ENCODE peak calls at places on chromosome 15, in four cellular contexts. P is uterus, Q is ovary, I is heart left ventricle. N is an unnamed sample.
A peak's percentile ranks its signal among the peaks of the same experiment; 100 is the strongest.

GRCh38 chr15:38002883-38003477 is 68.5 kb downstream of the TMCO5A start:
- DNase-seq in P (no peak), Q (no peak), I (peak; percentile 55), N (no peak)

GRCh38 chr15:36545451-36545992 is 33.9 kb upstream of the CDIN1 start:
- DNase-seq in P (no peak), Q (no peak), I (no peak), N (no peak)

GRCh38 chr15:67935244-67935643 is 95.4 kb upstream of the RNU6-1 start:
- DNase-seq in P (no peak), Q (no peak), I (no peak), N (no peak)

GRCh38 chr15:92385096-92385495 is 8.6 kb upstream of the ST8SIA2 start:
- DNase-seq in P (no peak), Q (no peak), I (no peak), N (no peak)

GRCh38 chr15:82298520-82298919 is 35.9 kb downstream of the SAXO2 start:
- DNase-seq in P (no peak), Q (no peak), I (no peak), N (no peak)

GRCh38 chr15:47514251-47514652 is 203.1 kb upstream of the SEMA6D start:
- DNase-seq in P (no peak), Q (no peak), I (no peak), N (no peak)

GRCh38 chr15:78374436-78375393 is 34.6 kb downstream of the CRABP1 start:
- DNase-seq in P (no peak), Q (no peak), I (no peak), N (no peak)

GRCh38 chr15:57611938-57612337 is 20.2 kb downstream of the MYZAP start:
- DNase-seq in P (peak; percentile 39), Q (no peak), I (peak; percentile 67), N (no peak)

GRCh38 chr15:92627014-92627413 is 28.6 kb downstream of the FAM174B start:
- DNase-seq in P (no peak), Q (no peak), I (no peak), N (no peak)

DNA sequence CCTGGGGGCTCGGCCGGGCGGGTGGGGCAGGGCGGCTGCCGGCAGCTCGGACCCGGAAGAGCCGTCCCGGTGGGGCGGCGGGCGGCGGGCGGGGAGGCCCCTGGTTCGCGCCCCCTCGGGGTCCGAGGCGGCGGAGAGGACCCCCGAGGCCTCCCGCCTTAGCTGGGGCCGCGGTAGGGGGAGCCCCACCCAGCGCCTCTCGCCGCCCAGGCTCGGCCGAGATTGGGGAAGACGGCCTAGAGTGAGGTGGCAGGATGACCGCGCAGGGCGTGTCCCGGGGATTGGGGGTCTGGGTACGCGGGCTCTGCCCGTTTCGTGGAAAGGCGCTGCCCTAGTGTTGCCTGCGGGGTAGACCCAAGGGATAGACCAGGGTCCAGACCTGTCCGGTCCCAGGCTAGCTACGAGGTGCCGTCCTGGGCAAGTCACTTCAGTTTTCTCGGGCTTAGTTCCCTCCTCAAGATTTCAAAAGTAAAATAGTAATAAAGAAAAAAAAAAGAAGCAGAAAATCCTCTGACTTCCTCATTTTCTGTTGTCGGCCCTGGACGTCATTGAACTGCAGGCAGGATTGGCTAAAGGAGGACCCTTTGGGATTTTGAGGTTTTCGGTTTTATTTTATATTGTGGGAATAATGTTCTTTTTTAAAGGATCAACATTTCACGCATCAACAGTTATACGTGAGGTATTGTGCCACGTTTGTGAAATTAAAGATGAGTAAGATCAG is 580 bp downstream of the IQGAP1 start:
- DNase-seq in P (peak; percentile 70), Q (peak; percentile 70), I (peak; percentile 79), N (peak; percentile 92)
- TF ChIP-seq POLR2A in P (no peak), Q (no peak), I (no peak), N (peak; percentile 36)

DNA sequence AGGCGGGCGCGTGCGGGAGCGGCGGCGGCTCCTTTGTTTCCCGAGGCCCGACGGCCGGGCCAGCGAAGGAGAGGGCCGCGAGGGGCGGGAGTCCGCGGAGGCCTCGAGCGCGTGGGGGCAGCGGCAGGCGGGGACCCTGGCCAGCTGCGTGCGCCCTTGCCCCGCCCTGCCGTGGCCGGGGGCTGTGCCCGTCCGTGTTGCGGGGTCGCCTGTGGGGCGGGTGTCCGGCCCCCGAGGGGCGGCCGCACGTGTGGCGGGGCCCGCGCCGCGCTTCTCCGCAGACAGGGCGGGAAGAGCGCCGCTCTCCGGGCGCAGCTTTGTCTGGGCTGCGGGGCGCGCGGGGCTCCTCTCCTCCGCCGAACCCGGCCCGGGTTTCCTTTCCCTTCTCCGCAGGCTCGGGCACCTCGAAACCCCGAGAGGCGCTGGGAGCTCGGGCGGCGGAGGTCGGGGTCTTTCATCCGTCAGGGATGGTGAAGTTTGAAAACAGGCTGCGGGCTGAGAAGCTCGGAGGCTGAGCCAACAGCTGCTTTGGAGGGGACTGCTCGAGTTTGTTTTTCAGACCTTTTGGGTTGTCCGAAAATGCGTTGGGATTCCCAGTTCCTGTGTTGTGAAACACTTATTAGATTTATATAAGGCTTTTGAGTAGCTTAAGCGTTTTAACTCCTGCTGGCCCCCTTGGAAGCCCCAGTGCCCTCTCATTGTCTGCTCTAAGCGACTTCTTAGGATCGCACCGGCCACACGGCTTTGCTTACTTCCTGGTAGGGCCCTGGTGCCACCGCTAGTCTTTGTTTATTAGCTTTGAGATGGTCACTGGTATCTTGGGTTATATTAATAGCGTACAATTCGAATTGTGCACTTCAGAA is 817 bp downstream of the USP3 start:
- DNase-seq in P (peak; percentile 53), Q (peak; percentile 57), I (peak; percentile 72), N (no peak)
- TF ChIP-seq POLR2A in P (peak; percentile 25), Q (no peak), I (peak; percentile 15), N (peak; percentile 7)

GRCh38 chr15:41941644-41942415 is 30.5 kb downstream of the EHD4 start:
- DNase-seq in P (no peak), Q (no peak), I (no peak), N (peak; percentile 44)

GRCh38 chr15:41945221-41945620 is 27.1 kb downstream of the EHD4 start:
- DNase-seq in P (no peak), Q (no peak), I (peak; percentile 62), N (peak; percentile 70)

GRCh38 chr15:41944313-41944940 is 27.9 kb downstream of the EHD4 start:
- DNase-seq in P (peak; percentile 66), Q (peak; percentile 70), I (peak; percentile 68), N (peak; percentile 72)

GRCh38 chr15:41942886-41943285 is 29.5 kb downstream of the EHD4 start:
- DNase-seq in P (no peak), Q (no peak), I (no peak), N (peak; percentile 43)

GRCh38 chr15:41943543-41944312 is 28.6 kb downstream of the EHD4 start:
- DNase-seq in P (no peak), Q (no peak), I (no peak), N (peak; percentile 71)
- TF ChIP-seq POLR2A in P (no peak), Q (no peak), I (no peak), N (no peak)

GRCh38 chr15:64993290-64993689 is 3.6 kb upstream of the SPG21 start:
- DNase-seq in P (no peak), Q (no peak), I (no peak), N (no peak)

GRCh38 chr15:64991536-64992135 is 1.9 kb upstream of the SPG21 start:
- DNase-seq in P (no peak), Q (no peak), I (peak; percentile 62), N (no peak)

GRCh38 chr15:64989331-64990167 is at the start of gene SPG21:
- DNase-seq in P (peak; percentile 95), Q (peak; percentile 93), I (peak; percentile 95), N (peak; percentile 94)

GRCh38 chr15:64987136-64987535 is 2.6 kb downstream of the SPG21 start:
- DNase-seq in P (no peak), Q (no peak), I (no peak), N (no peak)

GRCh38 chr15:64990168-64990470 is 405 bp upstream of the SPG21 start:
- DNase-seq in P (no peak), Q (no peak), I (no peak), N (no peak)
- TF ChIP-seq POLR2A in P (no peak), Q (no peak), I (no peak), N (no peak)

GRCh38 chr15:52191207-52191606 is at the start of gene GNB5:
- DNase-seq in P (no peak), Q (no peak), I (no peak), N (no peak)
- TF ChIP-seq POLR2A in P (no peak), Q (no peak), I (no peak), N (no peak)

GRCh38 chr15:60590935-60591490 is 112.1 kb upstream of the ICE2 start:
- DNase-seq in P (peak; percentile 54), Q (peak; percentile 58), I (peak; percentile 58), N (peak; percentile 79)

GRCh38 chr15:60594071-60594470 is 115.1 kb upstream of the ICE2 start:
- DNase-seq in P (no peak), Q (no peak), I (no peak), N (no peak)

GRCh38 chr15:60591491-60592385 is 112.8 kb upstream of the ICE2 start:
- DNase-seq in P (peak; percentile 46), Q (peak; percentile 56), I (peak; percentile 64), N (peak; percentile 79)

GRCh38 chr15:60589728-60590127 is 110.8 kb upstream of the ICE2 start:
- DNase-seq in P (no peak), Q (no peak), I (no peak), N (no peak)

GRCh38 chr15:60592386-60593339 is 113.7 kb upstream of the ICE2 start:
- DNase-seq in P (peak; percentile 82), Q (peak; percentile 88), I (peak; percentile 92), N (peak; percentile 89)
- TF ChIP-seq POLR2A in P (peak; percentile 80), Q (peak; percentile 57), I (peak; percentile 76), N (peak; percentile 30)

GRCh38 chr15:32843211-32843907 is 125.6 kb downstream of the GREM1 start:
- DNase-seq in P (no peak), Q (no peak), I (no peak), N (no peak)

GRCh38 chr15:32840481-32841245 is 122.9 kb downstream of the GREM1 start:
- DNase-seq in P (no peak), Q (no peak), I (no peak), N (no peak)

GRCh38 chr15:32838820-32839219 is 121.0 kb downstream of the GREM1 start:
- DNase-seq in P (no peak), Q (no peak), I (no peak), N (no peak)

GRCh38 chr15:32842081-32842480 is 124.3 kb downstream of the GREM1 start:
- DNase-seq in P (no peak), Q (no peak), I (no peak), N (no peak)

DNA sequence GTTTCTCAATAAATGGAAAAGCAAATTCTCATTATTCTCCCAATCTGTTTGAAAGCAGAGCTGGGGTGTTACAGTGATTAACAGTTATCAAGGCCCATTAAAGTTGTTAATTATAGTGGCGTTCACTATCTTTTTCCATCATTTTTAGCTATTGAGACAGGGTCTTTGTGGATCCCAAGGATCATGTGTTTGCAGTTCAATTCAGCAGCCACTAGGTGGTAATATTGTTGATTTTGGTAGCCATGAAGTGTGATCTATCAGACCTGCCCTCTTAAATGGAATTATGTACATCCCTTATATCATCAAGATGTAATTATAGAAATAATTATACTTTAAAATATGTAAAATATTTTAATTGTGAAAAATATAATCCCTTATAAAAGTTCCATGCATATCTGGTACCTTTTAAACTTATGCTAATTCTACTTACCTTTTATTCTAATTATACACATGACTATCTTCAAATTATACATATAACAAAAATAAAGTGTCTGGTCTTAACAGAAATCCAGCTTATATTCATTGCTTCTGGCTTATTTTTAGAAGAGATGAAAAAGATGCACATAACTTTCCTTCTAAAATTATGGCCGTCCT is 126.4 kb downstream of the GREM1 start:
- DNase-seq in P (no peak), Q (no peak), I (no peak), N (no peak)
- TF ChIP-seq POLR2A in P (no peak), Q (no peak), I (no peak), N (no peak)